ENCODE peak calls at places on chromosomes 13 and 19, in nine cellular contexts. One of them, this sample, is unnamed.

GRCh38 chr13:110607675-110608224 is 7.6 kb upstream of the NAXD start:
- DNase-seq in T-cell: no peak
- DNase-seq in iris pigment epithelial cell: peak; percentile 45
- DNase-seq in T-helper 2 cell: no peak
- DNase-seq in stimulated activated CD8-positive, alpha-beta memory T cell treated with anti-CD3 and anti-CD28 coated beads, Interleukin-7, amount 100 ng/mL, for 1 hour: no peak
- DNase-seq in GM12865: peak; percentile 44
- DNase-seq in A549: no peak
- DNase-seq in NCI-H2081: no peak
- DNase-seq in HTR-8/SVneo: no peak
- DNase-seq in this sample: no peak

GRCh38 chr13:55439450-55439849 is 1701.3 kb upstream of the PRR20A start:
- DNase-seq in stimulated activated CD8-positive, alpha-beta memory T cell treated with anti-CD3 and anti-CD28 coated beads, Interleukin-7, amount 100 ng/mL, for 1 hour: no peak
- DNase-seq in iris pigment epithelial cell: no peak
- DNase-seq in NCI-H2081: no peak
- DNase-seq in GM12865: no peak
- DNase-seq in T-helper 2 cell: no peak
- DNase-seq in T-cell: no peak
- DNase-seq in A549: no peak
- DNase-seq in HTR-8/SVneo: no peak
- DNase-seq in this sample: no peak

GRCh38 chr19:6392219-6393073 is 518 bp downstream of the GTF2F1 start:
- DNase-seq in GM12865: no peak
- DNase-seq in HTR-8/SVneo: no peak
- DNase-seq in T-helper 2 cell: no peak
- DNase-seq in T-cell: no peak
- DNase-seq in iris pigment epithelial cell: no peak
- DNase-seq in NCI-H2081: no peak
- DNase-seq in A549: no peak
- DNase-seq in stimulated activated CD8-positive, alpha-beta memory T cell treated with anti-CD3 and anti-CD28 coated beads, Interleukin-7, amount 100 ng/mL, for 1 hour: no peak
- DNase-seq in this sample: no peak

GRCh38 chr19:15177269-15178116 is 23.3 kb downstream of the NOTCH3 start:
- DNase-seq in A549: peak; percentile 78
- DNase-seq in T-cell: peak; percentile 73
- DNase-seq in NCI-H2081: peak; percentile 73
- DNase-seq in GM12865: peak; percentile 89
- DNase-seq in iris pigment epithelial cell: peak; percentile 44
- DNase-seq in HTR-8/SVneo: peak; percentile 87
- DNase-seq in stimulated activated CD8-positive, alpha-beta memory T cell treated with anti-CD3 and anti-CD28 coated beads, Interleukin-7, amount 100 ng/mL, for 1 hour: peak; percentile 70
- DNase-seq in T-helper 2 cell: peak; percentile 64
- DNase-seq in this sample: no peak

GRCh38 chr13:97757807-97758206 is 195.7 kb upstream of the IPO5 start:
- DNase-seq in iris pigment epithelial cell: peak; percentile 31
- DNase-seq in HTR-8/SVneo: no peak
- DNase-seq in A549: no peak
- DNase-seq in GM12865: no peak
- DNase-seq in T-helper 2 cell: no peak
- DNase-seq in T-cell: no peak
- DNase-seq in NCI-H2081: no peak
- DNase-seq in stimulated activated CD8-positive, alpha-beta memory T cell treated with anti-CD3 and anti-CD28 coated beads, Interleukin-7, amount 100 ng/mL, for 1 hour: no peak
- DNase-seq in this sample: no peak

GRCh38 chr19:50555447-50556235 is 12.6 kb downstream of the LRRC4B start:
- DNase-seq in NCI-H2081: no peak
- DNase-seq in T-cell: no peak
- DNase-seq in iris pigment epithelial cell: no peak
- DNase-seq in GM12865: no peak
- DNase-seq in HTR-8/SVneo: no peak
- DNase-seq in stimulated activated CD8-positive, alpha-beta memory T cell treated with anti-CD3 and anti-CD28 coated beads, Interleukin-7, amount 100 ng/mL, for 1 hour: no peak
- DNase-seq in T-helper 2 cell: no peak
- DNase-seq in A549: peak; percentile 64
- DNase-seq in this sample: no peak

GRCh38 chr13:94524407-94524806 is 44.9 kb upstream of the DCT start:
- DNase-seq in stimulated activated CD8-positive, alpha-beta memory T cell treated with anti-CD3 and anti-CD28 coated beads, Interleukin-7, amount 100 ng/mL, for 1 hour: no peak
- DNase-seq in GM12865: no peak
- DNase-seq in T-helper 2 cell: no peak
- DNase-seq in T-cell: no peak
- DNase-seq in NCI-H2081: no peak
- DNase-seq in A549: no peak
- DNase-seq in iris pigment epithelial cell: no peak
- DNase-seq in HTR-8/SVneo: no peak
- DNase-seq in this sample: no peak

GRCh38 chr19:29547361-29547960 is 21.7 kb downstream of the VSTM2B start:
- DNase-seq in HTR-8/SVneo: no peak
- DNase-seq in GM12865: no peak
- DNase-seq in A549: no peak
- DNase-seq in T-helper 2 cell: no peak
- DNase-seq in stimulated activated CD8-positive, alpha-beta memory T cell treated with anti-CD3 and anti-CD28 coated beads, Interleukin-7, amount 100 ng/mL, for 1 hour: no peak
- DNase-seq in T-cell: no peak
- DNase-seq in NCI-H2081: no peak
- DNase-seq in iris pigment epithelial cell: no peak
- DNase-seq in this sample: no peak

GRCh38 chr13:46577656-46578589 is 25.0 kb downstream of the LRCH1 start:
- DNase-seq in stimulated activated CD8-positive, alpha-beta memory T cell treated with anti-CD3 and anti-CD28 coated beads, Interleukin-7, amount 100 ng/mL, for 1 hour: no peak
- DNase-seq in NCI-H2081: no peak
- DNase-seq in T-cell: no peak
- DNase-seq in GM12865: no peak
- DNase-seq in iris pigment epithelial cell: no peak
- DNase-seq in T-helper 2 cell: no peak
- DNase-seq in HTR-8/SVneo: no peak
- DNase-seq in A549: no peak
- DNase-seq in this sample: peak; percentile 20

GRCh38 chr13:111900390-111901180 is 166.4 kb upstream of the SOX1 start:
- DNase-seq in T-cell: no peak
- DNase-seq in NCI-H2081: peak; percentile 42
- DNase-seq in GM12865: no peak
- DNase-seq in iris pigment epithelial cell: no peak
- DNase-seq in A549: no peak
- DNase-seq in stimulated activated CD8-positive, alpha-beta memory T cell treated with anti-CD3 and anti-CD28 coated beads, Interleukin-7, amount 100 ng/mL, for 1 hour: no peak
- DNase-seq in HTR-8/SVneo: no peak
- DNase-seq in T-helper 2 cell: no peak
- DNase-seq in this sample: no peak

GRCh38 chr13:23739597-23739996 is 149.6 kb downstream of the MIPEP start:
- DNase-seq in stimulated activated CD8-positive, alpha-beta memory T cell treated with anti-CD3 and anti-CD28 coated beads, Interleukin-7, amount 100 ng/mL, for 1 hour: no peak
- DNase-seq in A549: no peak
- DNase-seq in NCI-H2081: no peak
- DNase-seq in T-cell: no peak
- DNase-seq in GM12865: no peak
- DNase-seq in iris pigment epithelial cell: no peak
- DNase-seq in T-helper 2 cell: no peak
- DNase-seq in HTR-8/SVneo: no peak
- DNase-seq in this sample: no peak

GRCh38 chr13:95160112-95160906 is 140.9 kb downstream of the ABCC4 start:
- DNase-seq in A549: peak; percentile 81
- DNase-seq in T-helper 2 cell: no peak
- DNase-seq in stimulated activated CD8-positive, alpha-beta memory T cell treated with anti-CD3 and anti-CD28 coated beads, Interleukin-7, amount 100 ng/mL, for 1 hour: no peak
- DNase-seq in GM12865: no peak
- DNase-seq in HTR-8/SVneo: no peak
- DNase-seq in NCI-H2081: no peak
- DNase-seq in iris pigment epithelial cell: peak; percentile 25
- DNase-seq in T-cell: no peak
- DNase-seq in this sample: no peak

This sample was measured in NCI-H187.